ENCODE peak calls at places on chromosomes 6 and 20, in seven cellular contexts. One of them, this sample, is unnamed.

GRCh38 chr20:12395404-12396159 is 477.9 kb downstream of the BTBD3 start:
- DNase-seq in suprapubic skin: no peak
- DNase-seq in HCT116: no peak
- DNase-seq in adrenal gland: no peak
- DNase-seq in ovary: no peak
- DNase-seq in stomach: no peak
- DNase-seq in AG10803: no peak
- DNase-seq in this sample: no peak

GRCh38 chr20:10637062-10637559 is 36.7 kb downstream of the JAG1 start:
- DNase-seq in stomach: no peak
- DNase-seq in suprapubic skin: no peak
- DNase-seq in ovary: peak; percentile 49
- DNase-seq in AG10803: peak; percentile 65
- DNase-seq in adrenal gland: no peak
- DNase-seq in HCT116: no peak
- DNase-seq in this sample: no peak

GRCh38 chr20:22414354-22414753 is 170.0 kb downstream of the FOXA2 start:
- DNase-seq in ovary: no peak
- DNase-seq in stomach: no peak
- DNase-seq in HCT116: no peak
- DNase-seq in adrenal gland: no peak
- DNase-seq in AG10803: peak; percentile 27
- DNase-seq in suprapubic skin: no peak
- DNase-seq in this sample: no peak

GRCh38 chr20:34642009-34642408 is 34.9 kb downstream of the PIGU start:
- DNase-seq in HCT116: no peak
- DNase-seq in suprapubic skin: no peak
- DNase-seq in adrenal gland: no peak
- DNase-seq in ovary: no peak
- DNase-seq in stomach: no peak
- DNase-seq in AG10803: no peak
- DNase-seq in this sample: no peak

GRCh38 chr20:53707341-53708102 is 113.9 kb upstream of the ZNF217 start:
- DNase-seq in ovary: no peak
- DNase-seq in suprapubic skin: no peak
- DNase-seq in stomach: no peak
- DNase-seq in adrenal gland: peak; percentile 10
- DNase-seq in HCT116: no peak
- DNase-seq in AG10803: peak; percentile 54
- DNase-seq in this sample: no peak

GRCh38 chr6:63527658-63528514 is 44.4 kb upstream of the LOC128125822 start:
- DNase-seq in stomach: peak; percentile 93
- DNase-seq in ovary: no peak
- DNase-seq in HCT116: peak; percentile 94
- DNase-seq in adrenal gland: peak; percentile 92
- DNase-seq in AG10803: peak; percentile 92
- DNase-seq in suprapubic skin: no peak
- DNase-seq in this sample: no peak

GRCh38 chr6:16441262-16441661 is 202.9 kb downstream of the GMPR start:
- DNase-seq in ovary: no peak
- DNase-seq in stomach: no peak
- DNase-seq in AG10803: no peak
- DNase-seq in suprapubic skin: no peak
- DNase-seq in HCT116: no peak
- DNase-seq in adrenal gland: no peak
- DNase-seq in this sample: no peak

GRCh38 chr20:4585104-4585753 is 136.5 kb upstream of the PRND start:
- DNase-seq in stomach: no peak
- DNase-seq in adrenal gland: no peak
- DNase-seq in HCT116: no peak
- DNase-seq in ovary: no peak
- DNase-seq in AG10803: peak; percentile 88
- DNase-seq in suprapubic skin: no peak
- DNase-seq in this sample: no peak

GRCh38 chr6:20092071-20092566 is 120.2 kb downstream of the MBOAT1 start:
- DNase-seq in stomach: no peak
- DNase-seq in AG10803: peak; percentile 58
- DNase-seq in suprapubic skin: no peak
- DNase-seq in HCT116: peak; percentile 57
- DNase-seq in adrenal gland: peak; percentile 4
- DNase-seq in ovary: no peak
- DNase-seq in this sample: no peak

GRCh38 chr6:84762220-84762940 is 2.0 kb downstream of the TBX18 start:
- DNase-seq in ovary: no peak
- DNase-seq in AG10803: peak; percentile 64
- DNase-seq in adrenal gland: no peak
- DNase-seq in suprapubic skin: no peak
- DNase-seq in stomach: no peak
- DNase-seq in HCT116: no peak
- DNase-seq in this sample: no peak

GRCh38 chr6:168713839-168714238 is 272.9 kb downstream of the SMOC2 start:
- DNase-seq in AG10803: no peak
- DNase-seq in HCT116: peak; percentile 49
- DNase-seq in adrenal gland: peak; percentile 28
- DNase-seq in ovary: no peak
- DNase-seq in stomach: peak; percentile 59
- DNase-seq in suprapubic skin: no peak
- DNase-seq in this sample: no peak

GRCh38 chr6:41652876-41653641 is 14.8 kb downstream of the MDFI start:
- DNase-seq in AG10803: no peak
- DNase-seq in suprapubic skin: no peak
- DNase-seq in HCT116: no peak
- DNase-seq in adrenal gland: no peak
- DNase-seq in ovary: no peak
- DNase-seq in stomach: peak; percentile 52
- DNase-seq in this sample: no peak

GRCh38 chr6:52598123-52598823 is 21.4 kb upstream of the TRAM2 start:
- DNase-seq in AG10803: peak; percentile 81
- DNase-seq in stomach: peak; percentile 46
- DNase-seq in adrenal gland: peak; percentile 80
- DNase-seq in ovary: peak; percentile 66
- DNase-seq in HCT116: peak; percentile 69
- DNase-seq in suprapubic skin: peak; percentile 76
- DNase-seq in this sample: no peak

GRCh38 chr6:28947831-28948270 is 24.1 kb upstream of the TRIM27 start:
- DNase-seq in adrenal gland: no peak
- DNase-seq in stomach: no peak
- DNase-seq in suprapubic skin: no peak
- DNase-seq in ovary: no peak
- DNase-seq in AG10803: no peak
- DNase-seq in HCT116: no peak
- DNase-seq in this sample: no peak

GRCh38 chr6:112877134-112878100 is 530.3 kb downstream of the RFPL4B start:
- DNase-seq in adrenal gland: no peak
- DNase-seq in suprapubic skin: no peak
- DNase-seq in stomach: no peak
- DNase-seq in AG10803: peak; percentile 94
- DNase-seq in ovary: no peak
- DNase-seq in HCT116: no peak
- DNase-seq in this sample: no peak

GRCh38 chr6:132673376-132674094 is 14.6 kb upstream of the TAAR1 start:
- DNase-seq in suprapubic skin: no peak
- DNase-seq in AG10803: no peak
- DNase-seq in stomach: peak; percentile 35
- DNase-seq in adrenal gland: no peak
- DNase-seq in ovary: no peak
- DNase-seq in HCT116: no peak
- DNase-seq in this sample: no peak

GRCh38 chr20:17619351-17620093 is 49.6 kb downstream of the DSTN start:
- DNase-seq in adrenal gland: peak; percentile 1
- DNase-seq in AG10803: no peak
- DNase-seq in ovary: peak; percentile 19
- DNase-seq in suprapubic skin: no peak
- DNase-seq in HCT116: no peak
- DNase-seq in stomach: peak; percentile 22
- DNase-seq in this sample: peak; percentile 51

GRCh38 chr20:3406481-3407425 is 716 bp downstream of the DNAAF9 start:
- DNase-seq in AG10803: peak; percentile 73
- DNase-seq in stomach: peak; percentile 34
- DNase-seq in ovary: peak; percentile 40
- DNase-seq in adrenal gland: peak; percentile 43
- DNase-seq in suprapubic skin: peak; percentile 85
- DNase-seq in HCT116: no peak
- DNase-seq in this sample: peak; percentile 63

DNA sequence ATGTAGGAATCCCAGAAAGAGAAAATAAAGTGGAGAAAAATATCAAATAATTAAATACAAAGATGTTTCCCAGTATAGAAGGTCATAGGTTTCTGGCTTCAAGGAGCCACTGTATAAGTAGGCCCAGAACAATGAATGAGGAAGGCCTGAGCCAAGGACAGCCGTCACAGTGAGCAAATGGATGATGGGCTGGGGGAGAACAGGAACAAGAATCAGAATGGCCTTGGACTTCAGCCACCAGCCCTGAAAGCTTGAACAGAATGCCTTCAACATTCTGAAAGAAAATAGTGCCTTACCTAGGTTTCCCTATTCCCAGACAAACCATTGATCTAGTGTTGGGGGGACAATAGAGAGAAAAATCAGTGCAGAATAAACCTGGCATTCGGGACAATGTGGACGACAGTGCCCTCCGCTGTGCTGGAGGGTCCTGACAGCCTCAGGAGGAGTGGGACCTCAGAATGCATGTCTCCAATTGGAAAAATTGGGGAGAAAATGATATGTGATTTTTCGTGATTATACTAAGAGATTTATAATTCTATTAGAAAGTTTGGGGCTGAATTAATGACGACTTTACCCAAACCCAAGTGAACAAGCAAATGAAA is 333.9 kb upstream of the AGPAT4 start:
- DNase-seq in ovary: no peak
- DNase-seq in AG10803: no peak
- DNase-seq in stomach: no peak
- DNase-seq in HCT116: no peak
- DNase-seq in adrenal gland: peak; percentile 70
- DNase-seq in suprapubic skin: no peak
- DNase-seq in this sample: no peak
- TF ChIP-seq CTCF in ovary: no peak
- TF ChIP-seq CTCF in AG10803: no peak
- TF ChIP-seq CTCF in stomach: no peak
- TF ChIP-seq CTCF in HCT116: peak; percentile 19
- TF ChIP-seq CTCF in adrenal gland: no peak
- TF ChIP-seq CTCF in suprapubic skin: no peak
- TF ChIP-seq CTCF in this sample: no peak

GRCh38 chr6:90432937-90433336 is 136.3 kb upstream of the BACH2 start:
- DNase-seq in stomach: no peak
- DNase-seq in AG10803: no peak
- DNase-seq in suprapubic skin: no peak
- DNase-seq in HCT116: no peak
- DNase-seq in adrenal gland: no peak
- DNase-seq in ovary: no peak
- DNase-seq in this sample: no peak

GRCh38 chr6:90435207-90435899 is 138.7 kb upstream of the BACH2 start:
- DNase-seq in adrenal gland: no peak
- DNase-seq in stomach: no peak
- DNase-seq in suprapubic skin: no peak
- DNase-seq in AG10803: no peak
- DNase-seq in ovary: no peak
- DNase-seq in HCT116: no peak
- DNase-seq in this sample: no peak

GRCh38 chr6:90436403-90436802 is 139.8 kb upstream of the BACH2 start:
- DNase-seq in AG10803: no peak
- DNase-seq in ovary: no peak
- DNase-seq in HCT116: no peak
- DNase-seq in adrenal gland: no peak
- DNase-seq in stomach: no peak
- DNase-seq in suprapubic skin: no peak
- DNase-seq in this sample: no peak

GRCh38 chr6:90432408-90432775 is 135.7 kb upstream of the BACH2 start:
- DNase-seq in adrenal gland: no peak
- DNase-seq in AG10803: no peak
- DNase-seq in ovary: no peak
- DNase-seq in suprapubic skin: no peak
- DNase-seq in stomach: no peak
- DNase-seq in HCT116: no peak
- DNase-seq in this sample: no peak

DNA sequence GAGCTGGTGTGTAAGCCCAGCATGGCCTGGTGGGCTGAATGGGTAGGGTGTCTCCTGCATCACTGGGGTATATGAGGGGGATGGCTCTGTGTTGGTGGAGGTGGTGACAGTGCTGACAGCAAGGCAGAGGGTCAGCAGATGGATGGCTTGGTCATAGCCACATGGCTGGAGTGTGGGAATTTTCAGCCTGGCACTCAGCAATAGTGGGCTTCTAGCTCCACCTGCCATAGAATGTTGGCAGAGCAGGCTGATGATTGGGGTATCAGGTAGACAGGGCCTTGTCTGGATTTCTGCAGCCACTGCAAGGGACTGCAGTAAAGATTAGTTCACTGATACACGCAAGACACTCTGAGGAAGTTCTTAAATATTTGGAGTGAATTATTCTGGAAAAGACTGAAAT is 137.5 kb upstream of the BACH2 start:
- DNase-seq in suprapubic skin: no peak
- DNase-seq in ovary: no peak
- DNase-seq in stomach: no peak
- DNase-seq in adrenal gland: no peak
- DNase-seq in HCT116: no peak
- DNase-seq in AG10803: no peak
- DNase-seq in this sample: no peak
- TF ChIP-seq CTCF in suprapubic skin: no peak
- TF ChIP-seq CTCF in ovary: no peak
- TF ChIP-seq CTCF in stomach: no peak
- TF ChIP-seq CTCF in adrenal gland: no peak
- TF ChIP-seq CTCF in HCT116: peak; percentile 36
- TF ChIP-seq CTCF in AG10803: peak; percentile 5
- TF ChIP-seq CTCF in this sample: peak; percentile 41

GRCh38 chr6:109695468-109695867 is 4.4 kb downstream of the FIG4 start:
- DNase-seq in suprapubic skin: no peak
- DNase-seq in HCT116: no peak
- DNase-seq in AG10803: no peak
- DNase-seq in stomach: no peak
- DNase-seq in adrenal gland: no peak
- DNase-seq in ovary: no peak
- DNase-seq in this sample: no peak
- TF ChIP-seq CTCF in suprapubic skin: no peak
- TF ChIP-seq CTCF in HCT116: peak; percentile 26
- TF ChIP-seq CTCF in AG10803: no peak
- TF ChIP-seq CTCF in stomach: no peak
- TF ChIP-seq CTCF in adrenal gland: no peak
- TF ChIP-seq CTCF in ovary: no peak
- TF ChIP-seq CTCF in this sample: peak; percentile 26

DNA sequence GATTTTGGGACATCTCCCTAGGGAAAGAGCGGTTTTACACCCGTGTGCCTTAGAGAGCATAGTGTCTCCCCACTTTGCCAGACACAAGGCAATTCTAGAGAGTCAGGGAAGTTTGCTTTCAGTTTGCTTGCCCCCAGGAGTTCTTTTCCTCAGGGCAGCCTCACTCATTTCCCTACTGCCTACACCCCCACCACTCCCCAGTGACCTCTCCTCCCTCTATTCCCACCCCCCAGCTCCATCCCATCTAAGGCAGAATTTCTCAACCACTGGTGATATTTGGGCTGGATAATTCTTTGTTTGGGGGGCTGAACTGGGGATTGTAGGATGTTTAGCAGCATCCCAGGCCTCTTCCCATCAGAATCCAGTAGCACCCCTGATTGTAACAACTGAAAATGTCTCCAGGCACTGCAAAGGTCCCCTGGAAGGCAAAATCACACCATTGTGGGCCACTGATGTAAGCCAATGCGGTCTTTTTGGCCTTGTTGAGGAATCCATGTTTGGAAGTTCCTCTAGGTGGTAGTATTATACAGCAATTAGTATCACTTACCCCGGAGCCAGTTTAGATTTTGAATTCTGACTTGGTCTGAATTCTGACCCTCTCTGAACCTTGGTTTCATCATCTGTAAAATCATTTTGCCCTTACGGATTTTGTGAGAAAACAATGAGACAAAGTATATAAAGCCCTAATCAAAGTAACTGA is 1.3 kb downstream of the EPPIN start:
- DNase-seq in stomach: no peak
- DNase-seq in HCT116: peak; percentile 21
- DNase-seq in AG10803: peak; percentile 40
- DNase-seq in adrenal gland: no peak
- DNase-seq in suprapubic skin: no peak
- DNase-seq in ovary: no peak
- DNase-seq in this sample: no peak
- TF ChIP-seq CTCF in stomach: no peak
- TF ChIP-seq CTCF in HCT116: peak; percentile 61
- TF ChIP-seq CTCF in AG10803: peak; percentile 51
- TF ChIP-seq CTCF in adrenal gland: peak; percentile 41
- TF ChIP-seq CTCF in suprapubic skin: no peak
- TF ChIP-seq CTCF in ovary: no peak
- TF ChIP-seq CTCF in this sample: peak; percentile 68